ENCODE peak calls at places on chromosomes 4 and X, in six cellular contexts. R is upper lobe of left lung, N is HCT116, E is stomach, J is transverse colon, X is H1. F is an unnamed sample. For H3K4me1, the result is how much of the 10 kb centered on the place peaks cover.

GRCh38 chrX:110462957-110463356 is 104.3 kb downstream of the RTL9 start:
- DNase-seq in R (no peak), N (no peak), E (no peak), J (no peak), X (no peak), F (no peak)

GRCh38 chr4:152045781-152046571 is 285.2 kb upstream of the GATB start:
- DNase-seq in R (peak), N (peak), E (peak), J (peak), X (peak), F (peak)

GRCh38 chrX:74293343-74293946 is 10.5 kb upstream of the ZCCHC13 start:
- DNase-seq in R (peak), N (peak), E (peak), J (peak), X (peak), F (peak)

GRCh38 chrX:119272882-119273806 is 37.1 kb downstream of the PGRMC1 start:
- DNase-seq in R (peak), N (no peak), E (peak), J (peak), X (peak), F (no peak)

GRCh38 chrX:134478374-134478773 is 18.4 kb downstream of the HPRT1 start:
- DNase-seq in R (no peak), N (no peak), E (no peak), J (no peak), X (no peak), F (no peak)

GRCh38 chr4:16067515-16067914 is 16.3 kb downstream of the PROM1 start:
- DNase-seq in R (no peak), N (peak), E (peak), J (peak), X (no peak), F (no peak)

GRCh38 chrX:107542500-107542899 is 85.8 kb upstream of the PRPS1 start:
- DNase-seq in R (no peak), N (peak), E (peak), J (no peak), X (no peak), F (peak)

GRCh38 chrX:68492583-68492982 is 6.3 kb upstream of the YIPF6 start:
- DNase-seq in R (no peak), N (no peak), E (no peak), J (no peak), X (no peak), F (no peak)

GRCh38 chr4:16544251-16544721 is 318.0 kb upstream of the TAPT1 start:
- DNase-seq in R (no peak), N (no peak), E (no peak), J (no peak), X (no peak), F (no peak)

GRCh38 chr4:8331567-8331955 is 62.0 kb downstream of the HTRA3 start:
- DNase-seq in R (no peak), N (no peak), E (peak), J (no peak), X (no peak), F (no peak)

GRCh38 chr4:47930971-47931804 is 16.8 kb upstream of the NFXL1 start:
- DNase-seq in R (no peak), N (no peak), E (no peak), J (no peak), X (no peak), F (no peak)

GRCh38 chr4:109554971-109555370 is 5.1 kb upstream of the MCUB start:
- DNase-seq in R (no peak), N (no peak), E (no peak), J (no peak), X (no peak), F (no peak)

GRCh38 chrX:74160816-74161215 is 143.2 kb upstream of the ZCCHC13 start:
- DNase-seq in R (no peak), N (no peak), E (no peak), J (no peak), X (no peak), F (no peak)

GRCh38 chrX:151762802-151763201 is 28.3 kb downstream of the CNGA2 start:
- DNase-seq in R (no peak), N (no peak), E (no peak), J (no peak), X (no peak), F (no peak)

GRCh38 chr4:26452565-26453531 is 37.4 kb downstream of the CCKAR start:
- DNase-seq in R (peak), N (no peak), E (peak), J (no peak), X (peak), F (peak)

GRCh38 chr4:152620915-152621314 is 58.9 kb downstream of the TMEM154 start:
- DNase-seq in R (no peak), N (no peak), E (no peak), J (no peak), X (no peak), F (no peak)

GRCh38 chr4:112327950-112328349 is 30.8 kb downstream of the ALPK1 start:
- DNase-seq in R (no peak), N (peak), E (no peak), J (no peak), X (no peak), F (no peak)

GRCh38 chr4:75671802-75672421 is 1.3 kb downstream of the G3BP2 start:
- DNase-seq in R (no peak), N (no peak), E (no peak), J (no peak), X (no peak), F (no peak)

GRCh38 chrX:9148626-9149385 is 114.9 kb upstream of the FAM9B start:
- DNase-seq in R (no peak), N (no peak), E (no peak), J (no peak), X (no peak), F (no peak)

GRCh38 chr4:77432702-77433101 is 172.9 kb upstream of the CXCL13 start:
- DNase-seq in R (no peak), N (no peak), E (no peak), J (no peak), X (no peak), F (no peak)

GRCh38 chr4:163591614-163592020 is 97.1 kb downstream of the TMA16 start:
- DNase-seq in R (no peak), N (no peak), E (no peak), J (no peak), X (no peak), F (no peak)

GRCh38 chr4:108466936-108467902 is 153.2 kb upstream of the RPL34 start:
- DNase-seq in R (no peak), N (peak), E (no peak), J (no peak), X (no peak), F (no peak)

GRCh38 chr4:152661649-152662048 is 18.1 kb downstream of the TMEM154 start:
- DNase-seq in R (no peak), N (no peak), E (no peak), J (no peak), X (no peak), F (no peak)

GRCh38 chr4:7736436-7737267 is 203.0 kb downstream of the AFAP1 start:
- DNase-seq in R (peak), N (no peak), E (no peak), J (no peak), X (no peak), F (no peak)

GRCh38 chr4:148376151-148376550 is 66.1 kb downstream of the NR3C2 start:
- DNase-seq in R (no peak), N (peak), E (peak), J (peak), X (no peak), F (peak)

GRCh38 chrX:2498781-2499302 is 1.9 kb downstream of the DHRSX start:
- DNase-seq in R (no peak), N (no peak), E (peak), J (peak), X (no peak), F (peak)

GRCh38 chr4:185011408-185011807 is 6.9 kb upstream of the HELT start:
- DNase-seq in R (peak), N (peak), E (no peak), J (no peak), X (peak), F (no peak)

GRCh38 chrX:77160301-77160700 is 286.9 kb upstream of the FGF16 start:
- DNase-seq in R (peak), N (no peak), E (no peak), J (no peak), X (peak), F (no peak)

GRCh38 chrX:133741303-133741702 is 244.1 kb downstream of the GPC3 start:
- DNase-seq in R (no peak), N (no peak), E (no peak), J (no peak), X (no peak), F (no peak)

GRCh38 chr4:20192754-20193521 is 58.8 kb upstream of the SLIT2 start:
- DNase-seq in R (no peak), N (no peak), E (no peak), J (no peak), X (no peak), F (no peak)

GRCh38 chr4:20196476-20196875 is 55.2 kb upstream of the SLIT2 start:
- DNase-seq in R (no peak), N (no peak), E (no peak), J (no peak), X (no peak), F (no peak)

GRCh38 chr4:20193522-20193902 is 58.2 kb upstream of the SLIT2 start:
- DNase-seq in R (no peak), N (no peak), E (no peak), J (no peak), X (no peak), F (no peak)

GRCh38 chr4:20194079-20195013 is 57.4 kb upstream of the SLIT2 start:
- DNase-seq in R (no peak), N (no peak), E (no peak), J (no peak), X (no peak), F (no peak)

DNA sequence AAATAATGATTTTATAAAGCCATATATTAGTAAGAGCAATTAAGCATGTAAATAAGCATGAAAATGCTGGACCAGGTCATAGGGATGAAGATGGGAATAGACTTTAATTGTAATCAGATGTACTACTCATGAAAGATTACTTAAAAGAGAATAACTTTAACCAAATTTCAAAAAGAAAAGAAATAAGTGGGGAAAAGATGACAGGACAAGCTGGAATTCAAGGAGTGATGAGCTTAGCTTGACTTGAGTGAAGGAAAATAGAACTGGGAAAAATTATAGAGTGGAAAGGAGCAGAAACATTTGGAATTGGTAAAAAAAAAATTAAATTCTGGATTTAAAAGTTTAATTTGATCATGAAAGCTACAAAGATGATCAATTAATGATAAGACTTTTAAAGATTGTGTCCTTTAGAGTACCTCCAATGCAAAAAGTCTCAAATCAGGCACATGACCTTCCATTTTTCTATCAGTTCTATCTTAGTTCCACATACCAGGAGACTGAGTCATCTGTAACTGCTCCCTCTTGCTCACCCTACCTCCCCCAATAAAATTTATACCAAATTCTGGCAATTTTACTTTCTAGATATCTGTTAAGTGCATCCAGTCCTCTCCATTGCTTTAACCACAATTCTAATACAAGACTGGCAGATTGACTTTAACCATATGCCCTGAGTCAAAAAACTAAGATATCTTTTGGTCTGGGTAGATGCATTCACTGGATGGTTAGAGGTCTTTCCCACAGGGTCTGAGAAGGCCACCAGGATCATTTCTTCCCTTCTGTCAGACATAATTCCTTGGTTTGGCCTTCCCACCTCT is 56.4 kb upstream of the SLIT2 start:
- DNase-seq in R (no peak), N (no peak), E (no peak), J (no peak), X (no peak), F (no peak)
- H3K27ac ChIP-seq in R (no peak), N (no peak), E (no peak), J (no peak), X (no peak), F (no peak)

GRCh38 chr4:41428205-41428940 is 109.6 kb upstream of the LIMCH1 start:
- DNase-seq in R (no peak), N (no peak), E (no peak), J (no peak), X (no peak), F (no peak)

GRCh38 chr4:41426523-41426922 is 111.4 kb upstream of the LIMCH1 start:
- DNase-seq in R (no peak), N (no peak), E (no peak), J (no peak), X (no peak), F (no peak)

GRCh38 chr4:41424541-41424940 is 113.4 kb upstream of the LIMCH1 start:
- DNase-seq in R (no peak), N (no peak), E (no peak), J (no peak), X (no peak), F (no peak)

GRCh38 chr4:41428941-41429669 is 108.9 kb upstream of the LIMCH1 start:
- DNase-seq in R (no peak), N (no peak), E (no peak), J (no peak), X (no peak), F (peak)

DNA sequence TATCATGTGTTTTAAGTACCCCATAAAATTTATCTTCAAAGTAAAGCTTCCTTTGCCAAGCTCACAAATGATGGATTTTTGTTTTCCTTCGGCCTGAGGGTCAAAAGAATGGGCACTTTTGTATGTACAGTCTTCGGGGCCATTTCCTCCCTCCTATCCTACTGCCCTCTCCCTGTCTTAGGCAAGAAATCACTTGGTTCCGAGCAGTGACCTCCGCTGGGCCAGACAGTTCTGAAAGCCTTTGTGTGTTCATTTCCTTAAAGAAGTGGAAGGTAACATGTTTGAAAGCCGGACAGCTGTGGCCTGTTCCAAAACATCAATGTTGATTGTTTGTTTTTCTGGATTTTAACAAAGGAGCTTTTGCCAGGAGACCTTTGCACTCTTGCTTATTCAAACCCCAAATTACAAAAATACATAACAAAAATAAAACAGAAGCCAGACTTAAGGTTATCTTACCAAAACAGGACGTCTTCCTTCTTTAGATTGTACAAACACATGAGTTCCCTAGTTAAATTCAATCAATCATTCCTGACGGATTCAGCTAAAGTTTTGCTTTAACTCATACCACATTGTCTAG is 110.6 kb upstream of the LIMCH1 start:
- DNase-seq in R (no peak), N (no peak), E (no peak), J (no peak), X (no peak), F (no peak)
- H3K4me1 ChIP-seq in R (half or more), N (under half), E (under half), J (under half), X (under half), F (under half)

GRCh38 chr4:10107111-10108091 is 9.2 kb downstream of the WDR1 start:
- DNase-seq in R (no peak), N (no peak), E (no peak), J (no peak), X (peak), F (no peak)
- TF ChIP-seq POLR2AphosphoS5 in R (no peak), N (no peak), E (no peak), J (no peak), X (no peak), F (no peak)

GRCh38 chr4:40990202-40990898 is 224.0 kb downstream of the APBB2 start:
- DNase-seq in R (no peak), N (peak), E (no peak), J (no peak), X (no peak), F (no peak)

GRCh38 chr4:40995850-40996249 is 218.5 kb downstream of the APBB2 start:
- DNase-seq in R (no peak), N (no peak), E (no peak), J (no peak), X (no peak), F (no peak)

GRCh38 chr4:40991908-40992307 is 222.4 kb downstream of the APBB2 start:
- DNase-seq in R (no peak), N (no peak), E (no peak), J (no peak), X (no peak), F (no peak)

GRCh38 chr4:40990899-40991265 is 223.5 kb downstream of the APBB2 start:
- DNase-seq in R (no peak), N (no peak), E (no peak), J (no peak), X (no peak), F (no peak)

GRCh38 chr4:40992472-40993298 is 221.7 kb downstream of the APBB2 start:
- DNase-seq in R (no peak), N (no peak), E (no peak), J (no peak), X (no peak), F (no peak)
- H3K27ac ChIP-seq in R (peak), N (no peak), E (no peak), J (no peak), X (no peak), F (no peak)

DNA sequence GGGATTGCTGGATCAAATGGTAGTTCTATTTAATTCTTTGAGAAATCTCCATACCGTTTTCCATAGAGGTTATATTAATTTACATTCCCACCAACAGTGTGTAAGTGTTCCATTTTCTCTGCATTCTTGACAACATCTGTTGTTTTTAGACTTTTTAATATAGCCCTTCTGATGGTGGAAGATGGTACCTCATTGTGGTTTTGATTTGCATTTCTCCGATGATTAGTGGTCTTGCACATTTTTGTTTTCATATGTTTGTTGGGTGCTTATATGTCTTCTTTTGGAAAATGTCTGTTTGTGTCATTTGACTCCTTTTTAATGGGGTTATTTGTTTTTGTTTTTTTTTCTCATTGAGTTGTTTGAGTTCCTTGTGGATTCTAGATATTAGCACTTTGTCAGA is 75.3 kb upstream of the PUDP start:
- DNase-seq in R (no peak), N (no peak), E (no peak), J (no peak), X (no peak), F (no peak)
- H3K4me1 ChIP-seq in R (under half), N (under half), E (under half), J (under half), X (under half), F (under half)

GRCh38 chr4:173652283-173652931 is 122.4 kb upstream of the HAND2 start:
- DNase-seq in R (no peak), N (no peak), E (no peak), J (no peak), X (no peak), F (no peak)
- TF ChIP-seq POLR2AphosphoS5 in R (no peak), N (no peak), E (peak), J (peak), X (no peak), F (no peak)